ENCODE peak calls at places on chromosomes 5 and 9, in eight cellular contexts. One of them, this sample, is unnamed.

GRCh38 chr5:127206320-127207113 is 84.1 kb upstream of the MEGF10 start:
- DNase-seq in tibial nerve: no peak
- DNase-seq in natural killer cell treated with Interleukin-12 subunit alpha and Interleukin-12 subunit beta and Interleukin-15 and Interleukin-18, amount 100 ng/mL, for 72 hours: no peak
- DNase-seq in cardiac fibroblast: peak
- DNase-seq in NCI-H2171: no peak
- DNase-seq in head of caudate nucleus: no peak
- DNase-seq in stimulated activated CD8-positive, alpha-beta memory T cell treated with anti-CD3 and anti-CD28 coated beads, Interleukin-2, amount 100 ng/mL, for 1 hour: no peak
- DNase-seq in PC-3: peak
- DNase-seq in this sample: no peak

GRCh38 chr5:32909207-32909606 is 198.1 kb downstream of the NPR3 start:
- DNase-seq in tibial nerve: no peak
- DNase-seq in natural killer cell treated with Interleukin-12 subunit alpha and Interleukin-12 subunit beta and Interleukin-15 and Interleukin-18, amount 100 ng/mL, for 72 hours: no peak
- DNase-seq in cardiac fibroblast: peak
- DNase-seq in NCI-H2171: no peak
- DNase-seq in head of caudate nucleus: no peak
- DNase-seq in stimulated activated CD8-positive, alpha-beta memory T cell treated with anti-CD3 and anti-CD28 coated beads, Interleukin-2, amount 100 ng/mL, for 1 hour: no peak
- DNase-seq in PC-3: no peak
- DNase-seq in this sample: no peak

GRCh38 chr5:74127377-74128338 is 501.7 kb downstream of the ARHGEF28 start:
- DNase-seq in tibial nerve: no peak
- DNase-seq in natural killer cell treated with Interleukin-12 subunit alpha and Interleukin-12 subunit beta and Interleukin-15 and Interleukin-18, amount 100 ng/mL, for 72 hours: no peak
- DNase-seq in cardiac fibroblast: peak
- DNase-seq in NCI-H2171: peak
- DNase-seq in head of caudate nucleus: no peak
- DNase-seq in stimulated activated CD8-positive, alpha-beta memory T cell treated with anti-CD3 and anti-CD28 coated beads, Interleukin-2, amount 100 ng/mL, for 1 hour: no peak
- DNase-seq in PC-3: peak
- DNase-seq in this sample: no peak

GRCh38 chr9:3847377-3847776 is 321.6 kb upstream of the RFX3 start:
- DNase-seq in tibial nerve: no peak
- DNase-seq in natural killer cell treated with Interleukin-12 subunit alpha and Interleukin-12 subunit beta and Interleukin-15 and Interleukin-18, amount 100 ng/mL, for 72 hours: no peak
- DNase-seq in cardiac fibroblast: no peak
- DNase-seq in NCI-H2171: no peak
- DNase-seq in head of caudate nucleus: no peak
- DNase-seq in stimulated activated CD8-positive, alpha-beta memory T cell treated with anti-CD3 and anti-CD28 coated beads, Interleukin-2, amount 100 ng/mL, for 1 hour: no peak
- DNase-seq in PC-3: no peak
- DNase-seq in this sample: no peak

GRCh38 chr9:78714591-78714990 is 417.7 kb downstream of the PSAT1 start:
- DNase-seq in tibial nerve: no peak
- DNase-seq in natural killer cell treated with Interleukin-12 subunit alpha and Interleukin-12 subunit beta and Interleukin-15 and Interleukin-18, amount 100 ng/mL, for 72 hours: no peak
- DNase-seq in cardiac fibroblast: peak
- DNase-seq in NCI-H2171: no peak
- DNase-seq in head of caudate nucleus: no peak
- DNase-seq in stimulated activated CD8-positive, alpha-beta memory T cell treated with anti-CD3 and anti-CD28 coated beads, Interleukin-2, amount 100 ng/mL, for 1 hour: no peak
- DNase-seq in PC-3: no peak
- DNase-seq in this sample: no peak

GRCh38 chr9:26773054-26773453 is 119.5 kb downstream of the CAAP1 start:
- DNase-seq in tibial nerve: no peak
- DNase-seq in natural killer cell treated with Interleukin-12 subunit alpha and Interleukin-12 subunit beta and Interleukin-15 and Interleukin-18, amount 100 ng/mL, for 72 hours: no peak
- DNase-seq in cardiac fibroblast: no peak
- DNase-seq in NCI-H2171: no peak
- DNase-seq in head of caudate nucleus: no peak
- DNase-seq in stimulated activated CD8-positive, alpha-beta memory T cell treated with anti-CD3 and anti-CD28 coated beads, Interleukin-2, amount 100 ng/mL, for 1 hour: no peak
- DNase-seq in PC-3: no peak
- DNase-seq in this sample: no peak

GRCh38 chr5:22988937-22989336 is 135.8 kb upstream of the CDH12 start:
- DNase-seq in tibial nerve: no peak
- DNase-seq in natural killer cell treated with Interleukin-12 subunit alpha and Interleukin-12 subunit beta and Interleukin-15 and Interleukin-18, amount 100 ng/mL, for 72 hours: no peak
- DNase-seq in cardiac fibroblast: no peak
- DNase-seq in NCI-H2171: no peak
- DNase-seq in head of caudate nucleus: no peak
- DNase-seq in stimulated activated CD8-positive, alpha-beta memory T cell treated with anti-CD3 and anti-CD28 coated beads, Interleukin-2, amount 100 ng/mL, for 1 hour: no peak
- DNase-seq in PC-3: no peak
- DNase-seq in this sample: no peak

GRCh38 chr5:160390787-160391696 is 8.8 kb downstream of the FAM200C start:
- DNase-seq in tibial nerve: no peak
- DNase-seq in natural killer cell treated with Interleukin-12 subunit alpha and Interleukin-12 subunit beta and Interleukin-15 and Interleukin-18, amount 100 ng/mL, for 72 hours: no peak
- DNase-seq in cardiac fibroblast: peak
- DNase-seq in NCI-H2171: no peak
- DNase-seq in head of caudate nucleus: no peak
- DNase-seq in stimulated activated CD8-positive, alpha-beta memory T cell treated with anti-CD3 and anti-CD28 coated beads, Interleukin-2, amount 100 ng/mL, for 1 hour: no peak
- DNase-seq in PC-3: peak
- DNase-seq in this sample: no peak

GRCh38 chr5:166672431-166672830 is 1619.0 kb upstream of the WWC1 start:
- DNase-seq in tibial nerve: no peak
- DNase-seq in natural killer cell treated with Interleukin-12 subunit alpha and Interleukin-12 subunit beta and Interleukin-15 and Interleukin-18, amount 100 ng/mL, for 72 hours: no peak
- DNase-seq in cardiac fibroblast: no peak
- DNase-seq in NCI-H2171: no peak
- DNase-seq in head of caudate nucleus: no peak
- DNase-seq in stimulated activated CD8-positive, alpha-beta memory T cell treated with anti-CD3 and anti-CD28 coated beads, Interleukin-2, amount 100 ng/mL, for 1 hour: no peak
- DNase-seq in PC-3: no peak
- DNase-seq in this sample: no peak

GRCh38 chr5:1298723-1299510 is 4.0 kb upstream of the TERT start:
- DNase-seq in tibial nerve: no peak
- DNase-seq in natural killer cell treated with Interleukin-12 subunit alpha and Interleukin-12 subunit beta and Interleukin-15 and Interleukin-18, amount 100 ng/mL, for 72 hours: no peak
- DNase-seq in cardiac fibroblast: no peak
- DNase-seq in NCI-H2171: no peak
- DNase-seq in head of caudate nucleus: no peak
- DNase-seq in stimulated activated CD8-positive, alpha-beta memory T cell treated with anti-CD3 and anti-CD28 coated beads, Interleukin-2, amount 100 ng/mL, for 1 hour: no peak
- DNase-seq in PC-3: no peak
- DNase-seq in this sample: no peak

GRCh38 chr5:109485030-109485429 is 75.3 kb upstream of the PJA2 start:
- DNase-seq in tibial nerve: peak
- DNase-seq in natural killer cell treated with Interleukin-12 subunit alpha and Interleukin-12 subunit beta and Interleukin-15 and Interleukin-18, amount 100 ng/mL, for 72 hours: no peak
- DNase-seq in cardiac fibroblast: peak
- DNase-seq in NCI-H2171: no peak
- DNase-seq in head of caudate nucleus: peak
- DNase-seq in stimulated activated CD8-positive, alpha-beta memory T cell treated with anti-CD3 and anti-CD28 coated beads, Interleukin-2, amount 100 ng/mL, for 1 hour: no peak
- DNase-seq in PC-3: no peak
- DNase-seq in this sample: peak

GRCh38 chr5:17289681-17290619 is 72.5 kb downstream of the BASP1 start:
- DNase-seq in tibial nerve: no peak
- DNase-seq in natural killer cell treated with Interleukin-12 subunit alpha and Interleukin-12 subunit beta and Interleukin-15 and Interleukin-18, amount 100 ng/mL, for 72 hours: no peak
- DNase-seq in cardiac fibroblast: peak
- DNase-seq in NCI-H2171: no peak
- DNase-seq in head of caudate nucleus: no peak
- DNase-seq in stimulated activated CD8-positive, alpha-beta memory T cell treated with anti-CD3 and anti-CD28 coated beads, Interleukin-2, amount 100 ng/mL, for 1 hour: no peak
- DNase-seq in PC-3: no peak
- DNase-seq in this sample: no peak

GRCh38 chr5:1663186-1663585 is 136.5 kb downstream of the MRPL36 start:
- DNase-seq in tibial nerve: no peak
- DNase-seq in natural killer cell treated with Interleukin-12 subunit alpha and Interleukin-12 subunit beta and Interleukin-15 and Interleukin-18, amount 100 ng/mL, for 72 hours: no peak
- DNase-seq in cardiac fibroblast: no peak
- DNase-seq in NCI-H2171: no peak
- DNase-seq in head of caudate nucleus: peak
- DNase-seq in stimulated activated CD8-positive, alpha-beta memory T cell treated with anti-CD3 and anti-CD28 coated beads, Interleukin-2, amount 100 ng/mL, for 1 hour: no peak
- DNase-seq in PC-3: no peak
- DNase-seq in this sample: no peak

GRCh38 chr9:134066546-134066922 is 1.3 kb downstream of the BRD3 start:
- DNase-seq in tibial nerve: no peak
- DNase-seq in natural killer cell treated with Interleukin-12 subunit alpha and Interleukin-12 subunit beta and Interleukin-15 and Interleukin-18, amount 100 ng/mL, for 72 hours: no peak
- DNase-seq in cardiac fibroblast: peak
- DNase-seq in NCI-H2171: no peak
- DNase-seq in head of caudate nucleus: no peak
- DNase-seq in stimulated activated CD8-positive, alpha-beta memory T cell treated with anti-CD3 and anti-CD28 coated beads, Interleukin-2, amount 100 ng/mL, for 1 hour: no peak
- DNase-seq in PC-3: no peak
- DNase-seq in this sample: no peak

GRCh38 chr5:173055722-173055982 is 500 bp upstream of the CREBRF start:
- DNase-seq in tibial nerve: no peak
- DNase-seq in natural killer cell treated with Interleukin-12 subunit alpha and Interleukin-12 subunit beta and Interleukin-15 and Interleukin-18, amount 100 ng/mL, for 72 hours: no peak
- DNase-seq in cardiac fibroblast: no peak
- DNase-seq in NCI-H2171: no peak
- DNase-seq in head of caudate nucleus: no peak
- DNase-seq in stimulated activated CD8-positive, alpha-beta memory T cell treated with anti-CD3 and anti-CD28 coated beads, Interleukin-2, amount 100 ng/mL, for 1 hour: no peak
- DNase-seq in PC-3: no peak
- DNase-seq in this sample: no peak

GRCh38 chr9:135926402-135927194 is 19.3 kb upstream of the CAMSAP1 start:
- DNase-seq in tibial nerve: no peak
- DNase-seq in natural killer cell treated with Interleukin-12 subunit alpha and Interleukin-12 subunit beta and Interleukin-15 and Interleukin-18, amount 100 ng/mL, for 72 hours: peak
- DNase-seq in cardiac fibroblast: peak
- DNase-seq in NCI-H2171: no peak
- DNase-seq in head of caudate nucleus: no peak
- DNase-seq in stimulated activated CD8-positive, alpha-beta memory T cell treated with anti-CD3 and anti-CD28 coated beads, Interleukin-2, amount 100 ng/mL, for 1 hour: no peak
- DNase-seq in PC-3: peak
- DNase-seq in this sample: no peak

GRCh38 chr9:121201045-121201737 is 478 bp downstream of the RAB14 start:
- DNase-seq in tibial nerve: no peak
- DNase-seq in natural killer cell treated with Interleukin-12 subunit alpha and Interleukin-12 subunit beta and Interleukin-15 and Interleukin-18, amount 100 ng/mL, for 72 hours: peak
- DNase-seq in cardiac fibroblast: peak
- DNase-seq in NCI-H2171: no peak
- DNase-seq in head of caudate nucleus: peak
- DNase-seq in stimulated activated CD8-positive, alpha-beta memory T cell treated with anti-CD3 and anti-CD28 coated beads, Interleukin-2, amount 100 ng/mL, for 1 hour: peak
- DNase-seq in PC-3: no peak
- DNase-seq in this sample: peak

GRCh38 chr5:59466271-59466670 is 427.3 kb downstream of the PDE4D start:
- DNase-seq in tibial nerve: no peak
- DNase-seq in natural killer cell treated with Interleukin-12 subunit alpha and Interleukin-12 subunit beta and Interleukin-15 and Interleukin-18, amount 100 ng/mL, for 72 hours: no peak
- DNase-seq in cardiac fibroblast: peak
- DNase-seq in NCI-H2171: no peak
- DNase-seq in head of caudate nucleus: no peak
- DNase-seq in stimulated activated CD8-positive, alpha-beta memory T cell treated with anti-CD3 and anti-CD28 coated beads, Interleukin-2, amount 100 ng/mL, for 1 hour: no peak
- DNase-seq in PC-3: no peak
- DNase-seq in this sample: no peak

GRCh38 chr5:135194573-135195266 is 160.7 kb upstream of the PITX1 start:
- DNase-seq in tibial nerve: no peak
- DNase-seq in natural killer cell treated with Interleukin-12 subunit alpha and Interleukin-12 subunit beta and Interleukin-15 and Interleukin-18, amount 100 ng/mL, for 72 hours: no peak
- DNase-seq in cardiac fibroblast: peak
- DNase-seq in NCI-H2171: no peak
- DNase-seq in head of caudate nucleus: no peak
- DNase-seq in stimulated activated CD8-positive, alpha-beta memory T cell treated with anti-CD3 and anti-CD28 coated beads, Interleukin-2, amount 100 ng/mL, for 1 hour: no peak
- DNase-seq in PC-3: no peak
- DNase-seq in this sample: no peak

GRCh38 chr9:98794802-98795201 is 1.6 kb downstream of the ANKS6 start:
- DNase-seq in tibial nerve: no peak
- DNase-seq in natural killer cell treated with Interleukin-12 subunit alpha and Interleukin-12 subunit beta and Interleukin-15 and Interleukin-18, amount 100 ng/mL, for 72 hours: no peak
- DNase-seq in cardiac fibroblast: no peak
- DNase-seq in NCI-H2171: no peak
- DNase-seq in head of caudate nucleus: no peak
- DNase-seq in stimulated activated CD8-positive, alpha-beta memory T cell treated with anti-CD3 and anti-CD28 coated beads, Interleukin-2, amount 100 ng/mL, for 1 hour: no peak
- DNase-seq in PC-3: no peak
- DNase-seq in this sample: no peak

GRCh38 chr5:168600409-168600808 is 21.2 kb upstream of the PANK3 start:
- DNase-seq in tibial nerve: no peak
- DNase-seq in natural killer cell treated with Interleukin-12 subunit alpha and Interleukin-12 subunit beta and Interleukin-15 and Interleukin-18, amount 100 ng/mL, for 72 hours: no peak
- DNase-seq in cardiac fibroblast: peak
- DNase-seq in NCI-H2171: peak
- DNase-seq in head of caudate nucleus: no peak
- DNase-seq in stimulated activated CD8-positive, alpha-beta memory T cell treated with anti-CD3 and anti-CD28 coated beads, Interleukin-2, amount 100 ng/mL, for 1 hour: no peak
- DNase-seq in PC-3: no peak
- DNase-seq in this sample: no peak

GRCh38 chr9:68794898-68795297 is 89.9 kb downstream of the PIP5K1B start:
- DNase-seq in tibial nerve: no peak
- DNase-seq in natural killer cell treated with Interleukin-12 subunit alpha and Interleukin-12 subunit beta and Interleukin-15 and Interleukin-18, amount 100 ng/mL, for 72 hours: no peak
- DNase-seq in cardiac fibroblast: no peak
- DNase-seq in NCI-H2171: no peak
- DNase-seq in head of caudate nucleus: no peak
- DNase-seq in stimulated activated CD8-positive, alpha-beta memory T cell treated with anti-CD3 and anti-CD28 coated beads, Interleukin-2, amount 100 ng/mL, for 1 hour: no peak
- DNase-seq in PC-3: no peak
- DNase-seq in this sample: no peak

GRCh38 chr9:78291240-78291915 is 5.5 kb upstream of the PSAT1 start:
- DNase-seq in tibial nerve: no peak
- DNase-seq in natural killer cell treated with Interleukin-12 subunit alpha and Interleukin-12 subunit beta and Interleukin-15 and Interleukin-18, amount 100 ng/mL, for 72 hours: no peak
- DNase-seq in cardiac fibroblast: no peak
- DNase-seq in NCI-H2171: peak
- DNase-seq in head of caudate nucleus: no peak
- DNase-seq in stimulated activated CD8-positive, alpha-beta memory T cell treated with anti-CD3 and anti-CD28 coated beads, Interleukin-2, amount 100 ng/mL, for 1 hour: no peak
- DNase-seq in PC-3: no peak
- DNase-seq in this sample: no peak

GRCh38 chr5:164175083-164175482 is 669.7 kb downstream of the MAT2B start:
- DNase-seq in tibial nerve: no peak
- DNase-seq in natural killer cell treated with Interleukin-12 subunit alpha and Interleukin-12 subunit beta and Interleukin-15 and Interleukin-18, amount 100 ng/mL, for 72 hours: no peak
- DNase-seq in cardiac fibroblast: peak
- DNase-seq in NCI-H2171: no peak
- DNase-seq in head of caudate nucleus: no peak
- DNase-seq in stimulated activated CD8-positive, alpha-beta memory T cell treated with anti-CD3 and anti-CD28 coated beads, Interleukin-2, amount 100 ng/mL, for 1 hour: no peak
- DNase-seq in PC-3: peak
- DNase-seq in this sample: no peak

GRCh38 chr5:92703991-92704390 is 877.0 kb downstream of the NR2F1-AS1 start:
- DNase-seq in tibial nerve: no peak
- DNase-seq in natural killer cell treated with Interleukin-12 subunit alpha and Interleukin-12 subunit beta and Interleukin-15 and Interleukin-18, amount 100 ng/mL, for 72 hours: no peak
- DNase-seq in cardiac fibroblast: no peak
- DNase-seq in NCI-H2171: no peak
- DNase-seq in head of caudate nucleus: no peak
- DNase-seq in stimulated activated CD8-positive, alpha-beta memory T cell treated with anti-CD3 and anti-CD28 coated beads, Interleukin-2, amount 100 ng/mL, for 1 hour: no peak
- DNase-seq in PC-3: no peak
- DNase-seq in this sample: no peak